ENCODE peak calls at places on chromosomes 6 and 20, in five cellular contexts. H is right atrium auricular region, K is RWPE1, X is hepatocyte, G is psoas muscle. F is an unnamed sample.

GRCh38 chr6:169899481-169900145 is 148.2 kb downstream of the ERMARD start:
- DNase-seq in H (no peak), K (no peak), X (no peak), G (no peak), F (no peak)

GRCh38 chr6:156840136-156840535 is 63.0 kb downstream of the ARID1B start:
- DNase-seq in H (no peak), K (no peak), X (no peak), G (no peak), F (no peak)

GRCh38 chr6:143139239-143139784 is 78.6 kb downstream of the AIG1 start:
- DNase-seq in H (no peak), K (no peak), X (no peak), G (no peak), F (no peak)

GRCh38 chr20:460707-461106 is 1.6 kb downstream of the TBC1D20 start:
- DNase-seq in H (no peak), K (peak), X (no peak), G (no peak), F (no peak)

GRCh38 chr6:154229796-154230195 is 126.8 kb downstream of the IPCEF1 start:
- DNase-seq in H (no peak), K (no peak), X (no peak), G (no peak), F (no peak)

GRCh38 chr6:75612434-75612833 is 10.8 kb downstream of the SENP6 start:
- DNase-seq in H (no peak), K (no peak), X (no peak), G (no peak), F (no peak)

GRCh38 chr6:33251390-33252012 is 20.2 kb downstream of the VPS52 start:
- DNase-seq in H (no peak), K (no peak), X (no peak), G (no peak), F (no peak)

GRCh38 chr6:167409078-167409477 is 84.2 kb downstream of the TTLL2 start:
- DNase-seq in H (no peak), K (no peak), X (no peak), G (no peak), F (no peak)

GRCh38 chr20:10179574-10180298 is 38.9 kb upstream of the SNAP25 start:
- DNase-seq in H (no peak), K (no peak), X (no peak), G (no peak), F (no peak)

GRCh38 chr6:107118976-107119375 is 3.7 kb upstream of the BEND3 start:
- DNase-seq in H (no peak), K (no peak), X (no peak), G (no peak), F (no peak)

GRCh38 chr6:24907959-24908358 is 27.8 kb downstream of the RIPOR2 start:
- DNase-seq in H (no peak), K (no peak), X (no peak), G (no peak), F (no peak)

GRCh38 chr6:96450082-96450759 is 71.4 kb upstream of the UFL1 start:
- DNase-seq in H (no peak), K (no peak), X (peak), G (no peak), F (no peak)

GRCh38 chr6:31049518-31049917 is 39.2 kb downstream of the MUC22 start:
- DNase-seq in H (no peak), K (no peak), X (no peak), G (no peak), F (no peak)

GRCh38 chr6:17589402-17590116 is 10.5 kb upstream of the FAM8A1 start:
- DNase-seq in H (no peak), K (peak), X (peak), G (no peak), F (peak)

GRCh38 chr6:1641391-1641790 is 31.7 kb downstream of the FOXC1 start:
- DNase-seq in H (no peak), K (peak), X (peak), G (no peak), F (no peak)

GRCh38 chr20:51500936-51501335 is 41.6 kb downstream of the NFATC2 start:
- DNase-seq in H (no peak), K (no peak), X (no peak), G (no peak), F (no peak)

GRCh38 chr20:3613821-3614440 is 49.3 kb downstream of the GFRA4 start:
- DNase-seq in H (no peak), K (no peak), X (no peak), G (no peak), F (no peak)

GRCh38 chr20:47610247-47610944 is 108.7 kb downstream of the NCOA3 start:
- DNase-seq in H (peak), K (peak), X (peak), G (no peak), F (no peak)

GRCh38 chr6:56841751-56842150 is 113.2 kb upstream of the BEND6 start:
- DNase-seq in H (no peak), K (no peak), X (no peak), G (no peak), F (no peak)

GRCh38 chr6:56838965-56839364 is 115.9 kb upstream of the BEND6 start:
- DNase-seq in H (no peak), K (no peak), X (no peak), G (no peak), F (no peak)

GRCh38 chr6:56841372-56841749 is 113.5 kb upstream of the BEND6 start:
- DNase-seq in H (no peak), K (no peak), X (no peak), G (no peak), F (no peak)

GRCh38 chr6:56839533-56840183 is 115.2 kb upstream of the BEND6 start:
- DNase-seq in H (no peak), K (no peak), X (no peak), G (no peak), F (no peak)

DNA sequence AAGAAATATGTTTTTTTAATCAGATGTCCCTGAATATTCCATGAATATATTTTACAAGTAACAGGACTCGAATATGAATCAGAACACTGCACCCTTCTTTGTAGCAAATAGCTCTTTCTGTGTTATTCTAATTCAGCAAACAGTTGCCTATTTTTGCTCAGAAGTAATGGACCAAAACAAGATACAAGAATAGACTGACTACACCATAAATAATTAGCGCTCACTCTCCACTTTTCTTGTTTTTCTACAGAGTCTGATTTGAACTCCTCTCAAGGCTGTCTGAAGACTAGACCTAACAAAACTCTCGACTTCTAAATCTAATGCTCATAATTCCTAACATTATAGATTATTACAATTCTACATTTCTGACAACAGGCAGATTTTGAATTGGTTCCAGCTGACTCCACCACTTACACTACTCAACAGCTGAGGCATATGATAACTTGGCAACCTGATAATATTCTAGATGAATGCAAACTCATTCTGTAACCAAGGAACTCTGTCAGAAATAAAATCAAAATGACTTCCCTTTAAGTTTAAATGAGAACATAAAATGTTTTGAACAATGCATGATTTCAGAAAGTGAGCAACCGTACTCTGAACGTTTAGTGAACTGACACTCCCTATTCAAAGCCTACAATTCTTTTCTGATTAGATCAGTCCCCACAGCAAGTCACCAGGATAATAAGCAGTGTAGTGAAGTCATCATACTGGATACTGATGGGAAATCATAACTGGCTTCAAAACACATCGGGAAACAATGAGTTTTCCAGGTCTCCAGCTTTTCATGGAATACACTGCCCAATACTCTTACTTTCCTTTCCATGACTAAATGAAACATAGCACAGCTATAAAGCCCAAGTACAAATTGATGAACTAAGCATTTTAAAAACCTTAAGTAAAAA is 114.2 kb upstream of the BEND6 start:
- DNase-seq in H (no peak), K (peak), X (peak), G (no peak), F (no peak)
- H3K27ac ChIP-seq in H (peak), K (no peak), X (peak), G (peak), F (no peak)

GRCh38 chr20:44497761-44498160 is 22.1 kb downstream of the TTPAL start:
- DNase-seq in H (no peak), K (no peak), X (no peak), G (no peak), F (no peak)
- H3K27ac ChIP-seq in H (no peak), K (no peak), X (peak), G (peak), F (no peak)

GRCh38 chr20:34402461-34402860 is 39.4 kb downstream of the ITCH start:
- DNase-seq in H (no peak), K (no peak), X (no peak), G (no peak), F (no peak)
- H3K27ac ChIP-seq in H (no peak), K (no peak), X (peak), G (no peak), F (no peak)

DNA sequence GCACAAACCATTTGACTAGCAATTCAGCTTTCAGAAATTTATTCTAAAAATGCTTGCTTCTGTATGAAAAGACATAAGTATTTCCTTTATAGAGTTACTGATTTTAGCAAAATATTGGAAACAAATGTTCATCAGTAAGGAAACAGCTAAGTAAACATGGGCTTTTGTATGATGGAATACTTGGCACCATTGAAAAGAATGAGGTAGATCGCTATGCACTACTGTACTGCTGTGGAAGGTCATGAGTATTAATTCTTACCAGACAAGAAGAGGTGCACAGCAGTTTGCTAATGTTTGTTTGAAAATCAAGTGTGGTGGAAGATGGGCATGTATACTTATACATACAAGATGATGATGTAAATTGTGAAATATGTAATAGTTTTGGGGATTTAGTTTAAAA is 73.0 kb downstream of the FARS2 start:
- DNase-seq in H (no peak), K (no peak), X (no peak), G (no peak), F (no peak)
- H3K27ac ChIP-seq in H (no peak), K (no peak), X (no peak), G (no peak), F (no peak)

GRCh38 chr20:48702388-48703041 is 125.3 kb downstream of the PREX1 start:
- DNase-seq in H (no peak), K (no peak), X (no peak), G (no peak), F (no peak)
- H3K27ac ChIP-seq in H (no peak), K (no peak), X (no peak), G (no peak), F (no peak)

GRCh38 chr6:91631227-91631626 is 1044.4 kb upstream of the MAP3K7 start:
- DNase-seq in H (no peak), K (no peak), X (no peak), G (no peak), F (no peak)

DNA sequence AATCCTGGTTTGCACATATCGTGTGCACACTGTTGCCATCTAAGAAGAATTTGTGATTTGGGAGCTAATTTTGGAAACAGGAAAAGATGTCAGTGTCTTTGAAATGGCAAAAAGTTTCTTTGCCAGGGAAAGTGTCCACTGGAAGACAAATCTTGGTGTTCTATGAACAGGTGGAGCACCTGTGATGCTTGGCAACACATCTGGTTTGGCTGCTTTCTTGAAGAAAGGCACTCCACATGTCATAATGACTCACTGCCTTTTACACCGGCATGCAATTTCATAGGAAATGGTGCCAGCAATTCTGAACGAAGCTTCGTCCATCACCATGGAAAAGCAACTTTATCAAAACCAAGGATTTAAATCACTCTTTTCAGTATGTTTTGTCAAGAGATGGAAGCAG is 1040.1 kb upstream of the MAP3K7 start:
- DNase-seq in H (no peak), K (peak), X (no peak), G (no peak), F (no peak)
- H3K27ac ChIP-seq in H (no peak), K (no peak), X (no peak), G (no peak), F (no peak)

GRCh38 chr6:136502791-136503190 is 47.4 kb downstream of the MAP7 start:
- DNase-seq in H (no peak), K (no peak), X (no peak), G (no peak), F (no peak)
- H3K27ac ChIP-seq in H (no peak), K (no peak), X (no peak), G (no peak), F (no peak)

GRCh38 chr6:34600796-34601195 is 44.7 kb upstream of the SPDEF start:
- DNase-seq in H (no peak), K (no peak), X (no peak), G (no peak), F (no peak)

GRCh38 chr6:34597605-34598353 is 41.6 kb upstream of the SPDEF start:
- DNase-seq in H (no peak), K (no peak), X (no peak), G (no peak), F (peak)

GRCh38 chr6:34596798-34597197 is 40.7 kb upstream of the SPDEF start:
- DNase-seq in H (no peak), K (no peak), X (no peak), G (no peak), F (no peak)

GRCh38 chr6:34600101-34600500 is 44.0 kb upstream of the SPDEF start:
- DNase-seq in H (no peak), K (no peak), X (no peak), G (no peak), F (no peak)

DNA sequence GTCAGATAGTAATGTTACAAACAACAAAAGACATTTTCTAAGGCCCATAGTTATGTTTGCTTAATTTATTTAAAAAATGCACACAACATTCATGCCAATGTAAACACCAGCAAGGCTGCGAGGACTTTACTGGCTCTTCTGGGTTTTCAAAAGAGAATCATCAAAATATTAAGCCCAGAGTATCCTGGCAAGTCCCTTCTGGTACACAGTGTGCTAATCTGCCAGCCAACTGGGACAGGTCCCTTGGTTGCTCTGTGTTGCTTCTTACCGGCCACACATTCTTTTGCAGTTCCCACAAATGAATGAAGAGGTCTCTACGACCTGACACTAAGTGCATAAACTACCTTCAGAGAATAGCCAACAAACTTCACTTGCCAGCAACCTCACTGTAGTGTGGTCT is 42.6 kb upstream of the SPDEF start:
- DNase-seq in H (no peak), K (no peak), X (no peak), G (no peak), F (no peak)
- H3K27ac ChIP-seq in H (peak), K (no peak), X (no peak), G (peak), F (no peak)

DNA sequence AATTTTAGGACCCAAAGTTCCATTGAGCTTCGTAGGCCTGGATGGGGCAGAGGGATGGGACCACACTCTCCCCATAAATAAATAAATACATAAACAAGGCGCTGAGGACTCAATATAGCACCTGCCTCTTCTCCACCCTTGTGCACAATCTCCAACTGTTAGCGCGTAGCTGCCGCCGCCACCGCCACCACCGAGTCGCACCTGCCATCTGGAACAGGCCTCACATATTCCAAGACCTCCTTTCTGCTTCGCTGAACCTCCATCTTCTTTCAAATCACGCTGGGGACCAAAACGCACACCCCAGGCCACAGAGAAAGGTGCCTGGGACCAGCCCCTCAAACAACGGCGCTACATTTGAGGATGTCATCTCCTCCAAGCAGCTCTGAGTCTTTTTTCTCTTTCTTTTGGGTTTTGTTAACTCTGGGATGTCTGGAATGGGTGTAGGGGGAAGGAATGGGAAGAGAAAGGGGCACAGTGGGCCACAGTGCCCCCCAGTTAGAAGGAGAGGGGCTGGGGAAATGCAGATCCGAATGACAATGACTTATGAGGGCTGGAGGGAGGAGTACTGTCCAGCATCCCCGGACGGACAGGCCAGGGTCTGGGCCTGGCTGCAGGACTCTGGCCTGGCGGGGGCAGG is 49.7 kb downstream of the NOL4L start:
- DNase-seq in H (no peak), K (no peak), X (no peak), G (no peak), F (no peak)
- H3K27ac ChIP-seq in H (peak), K (no peak), X (peak), G (no peak), F (peak)

GRCh38 chr20:58313366-58313765 is 3.9 kb downstream of the RAB22A start:
- DNase-seq in H (no peak), K (no peak), X (no peak), G (no peak), F (no peak)
- H3K27ac ChIP-seq in H (no peak), K (peak), X (no peak), G (no peak), F (no peak)